ENCODE peak calls at places on chromosome 10, in nine cellular contexts. P is fibroblast of lung; N is uterus; H is naive thymus-derived CD4-positive, alpha-beta T cell; A is ascending aorta; J is coronary artery; U is tibial artery; O is A549; D is AG04450. K is an unnamed sample.

GRCh38 chr10:110772454-110773025 is 99.2 kb upstream of the PDCD4 start:
- DNase-seq in A (no peak), P (no peak), U (no peak), H (no peak), N (no peak), J (no peak), O (no peak), D (no peak), K (no peak)

GRCh38 chr10:127736222-127736914 is 617 bp upstream of the FOXI2 start:
- DNase-seq in P (no peak), A (no peak), U (no peak), N (no peak), H (no peak), O (no peak), D (no peak), J (no peak), K (no peak)

GRCh38 chr10:95845411-95845810 is 62.4 kb upstream of the CC2D2B start:
- DNase-seq in J (no peak), A (no peak), P (no peak), U (no peak), D (no peak), O (no peak), H (no peak), N (no peak), K (no peak)

GRCh38 chr10:572066-572465 is 117.4 kb downstream of the DIP2C start:
- DNase-seq in U (no peak), N (no peak), D (no peak), O (no peak), J (peak; percentile 29), P (no peak), H (no peak), A (no peak), K (no peak)

GRCh38 chr10:35643151-35643975 is 1.3 kb upstream of the FZD8 start:
- DNase-seq in P (peak; percentile 59), J (peak; percentile 81), D (no peak), U (peak; percentile 90), A (peak; percentile 86), H (peak; percentile 23), N (peak; percentile 64), O (peak; percentile 28), K (peak; percentile 58)

GRCh38 chr10:133098426-133099124 is 10.9 kb downstream of the ADGRA1 start:
- DNase-seq in J (no peak), A (no peak), O (no peak), D (no peak), U (no peak), H (no peak), P (no peak), N (no peak), K (no peak)

GRCh38 chr10:89342219-89342966 is 14.6 kb downstream of the IFIT3 start:
- DNase-seq in H (no peak), N (peak; percentile 52), U (peak; percentile 89), A (no peak), J (no peak), O (peak; percentile 81), P (peak; percentile 85), D (no peak), K (peak; percentile 33)

GRCh38 chr10:14659626-14660196 is 115.0 kb downstream of the FAM107B start:
- DNase-seq in U (no peak), P (no peak), D (no peak), O (no peak), H (peak; percentile 55), N (no peak), J (no peak), A (no peak), K (no peak)

GRCh38 chr10:93254180-93254847 is 180.6 kb downstream of the CYP26A1 start:
- DNase-seq in D (no peak), A (no peak), J (no peak), P (no peak), U (no peak), O (no peak), N (no peak), H (no peak), K (no peak)

GRCh38 chr10:129123428-129123827 is 343.6 kb upstream of the MGMT start:
- DNase-seq in A (no peak), O (no peak), N (no peak), U (no peak), J (no peak), H (no peak), P (no peak), D (no peak), K (no peak)

GRCh38 chr10:6328708-6329423 is 126.1 kb downstream of the PFKFB3 start:
- DNase-seq in A (peak; percentile 79), H (no peak), U (peak; percentile 77), J (no peak), O (no peak), P (no peak), D (no peak), N (no peak), K (peak; percentile 11)

GRCh38 chr10:26653004-26653403 is 44.5 kb upstream of the PDSS1 start:
- DNase-seq in U (no peak), J (no peak), P (no peak), A (no peak), H (no peak), D (no peak), O (no peak), N (no peak), K (no peak)

GRCh38 chr10:5449823-5450222 is 37.5 kb downstream of the NET1 start:
- DNase-seq in N (peak; percentile 78), J (no peak), P (peak; percentile 89), H (no peak), A (peak; percentile 75), O (peak; percentile 40), D (peak; percentile 52), U (no peak), K (no peak)

GRCh38 chr10:110857265-110858158 is 14.2 kb upstream of the PDCD4 start:
- DNase-seq in D (peak; percentile 63), J (no peak), U (no peak), A (no peak), N (peak; percentile 78), O (no peak), H (no peak), P (peak; percentile 60), K (peak; percentile 17)

GRCh38 chr10:26697163-26697921 is at the start of gene PDSS1:
- DNase-seq in J (peak; percentile 86), O (peak; percentile 69), P (peak; percentile 62), U (peak; percentile 80), A (peak; percentile 85), N (peak; percentile 57), H (peak; percentile 77), D (no peak), K (peak; percentile 87)

GRCh38 chr10:133201151-133201947 is 28.7 kb upstream of the UTF1 start:
- DNase-seq in D (no peak), O (no peak), J (no peak), H (no peak), A (no peak), U (no peak), P (no peak), N (no peak), K (no peak)

GRCh38 chr10:115163129-115163528 is 70.0 kb downstream of the ATRNL1 start:
- DNase-seq in J (no peak), H (no peak), N (no peak), A (no peak), P (no peak), U (no peak), D (no peak), O (no peak), K (no peak)

GRCh38 chr10:28806481-28806880 is 129.2 kb downstream of the BAMBI start:
- DNase-seq in H (no peak), D (no peak), N (peak; percentile 59), U (no peak), J (no peak), P (no peak), O (no peak), A (peak; percentile 70), K (no peak)

GRCh38 chr10:86931872-86932271 is 25.5 kb downstream of the MMRN2 start:
- DNase-seq in A (no peak), N (no peak), D (no peak), H (no peak), U (no peak), J (no peak), O (no peak), P (no peak), K (no peak)

GRCh38 chr10:122454603-122455080 is at the start of gene ARMS2:
- DNase-seq in U (no peak), D (no peak), J (no peak), A (no peak), O (no peak), N (no peak), H (no peak), P (no peak), K (no peak)

GRCh38 chr10:31604646-31605170 is 285.7 kb downstream of the ZEB1 start:
- DNase-seq in D (no peak), P (no peak), H (no peak), U (no peak), N (no peak), J (no peak), A (no peak), O (no peak), K (no peak)
- H3K27ac ChIP-seq in D (no peak overlapping the region), P (no peak overlapping the region), H (no peak overlapping the region), U (no peak overlapping the region), N (peak overlapping the region; percentile 96), J (no peak overlapping the region), A (no peak overlapping the region), O (no peak overlapping the region), K (no peak overlapping the region)

DNA sequence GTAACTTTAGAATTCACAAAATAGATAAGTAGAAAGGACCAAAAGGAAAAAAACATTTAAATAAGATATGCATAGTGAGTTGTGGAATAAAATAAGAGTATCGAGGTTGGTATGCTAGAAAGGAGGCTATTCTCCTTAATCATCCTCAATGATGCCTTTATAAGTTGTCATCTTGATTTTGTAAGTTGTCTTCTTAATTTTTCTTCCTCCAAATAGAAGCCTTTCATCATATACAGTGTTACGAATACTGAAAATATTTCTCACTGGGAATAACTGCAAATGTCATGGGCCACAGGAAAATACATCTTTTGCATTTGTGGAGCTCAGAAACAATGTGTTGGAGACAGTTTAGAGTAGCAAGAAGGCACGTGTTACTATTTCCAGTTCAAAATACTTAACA is 31.5 kb upstream of the PRTFDC1 start:
- DNase-seq in O (no peak), H (no peak), D (no peak), N (no peak), A (no peak), J (no peak), U (no peak), P (no peak), K (no peak)
- H3K27ac ChIP-seq in O (no peak overlapping the region), H (no peak overlapping the region), D (no peak overlapping the region), N (no peak overlapping the region), A (no peak overlapping the region), J (no peak overlapping the region), U (no peak overlapping the region), P (no peak overlapping the region), K (no peak overlapping the region)

GRCh38 chr10:30580241-30580640 is 49.3 kb downstream of the LYZL2 start:
- DNase-seq in J (no peak), N (no peak), A (no peak), D (no peak), P (no peak), H (no peak), U (no peak), O (no peak), K (no peak)
- H3K27ac ChIP-seq in J (no peak overlapping the region), N (no peak overlapping the region), A (no peak overlapping the region), D (no peak overlapping the region), P (no peak overlapping the region), H (no peak overlapping the region), U (no peak overlapping the region), O (peak overlapping the region; percentile 88), K (no peak overlapping the region)

GRCh38 chr10:71736570-71737355 is 17.2 kb upstream of the C10orf105 start:
- DNase-seq in A (no peak), J (no peak), O (no peak), P (no peak), D (no peak), N (no peak), H (no peak), U (no peak), K (no peak)
- H3K27ac ChIP-seq in A (peak overlapping the region; percentile 3), J (no peak overlapping the region), O (peak overlapping the region; percentile 28), P (no peak overlapping the region), D (no peak overlapping the region), N (no peak overlapping the region), H (peak overlapping the region; percentile 73), U (no peak overlapping the region), K (no peak overlapping the region)

GRCh38 chr10:51606829-51607228 is 92.6 kb downstream of the CSTF2T start:
- DNase-seq in U (no peak), J (no peak), O (no peak), P (no peak), N (no peak), D (no peak), H (no peak), A (no peak), K (no peak)
- H3K27ac ChIP-seq in U (no peak overlapping the region), J (no peak overlapping the region), O (no peak overlapping the region), P (no peak overlapping the region), N (no peak overlapping the region), D (no peak overlapping the region), H (no peak overlapping the region), A (peak overlapping the region; percentile 18), K (no peak overlapping the region)